ENCODE peak calls at places on chromosomes 3 and 15, in seven cellular contexts. W is astrocyte of the spinal cord; S is tibial artery; B is CD4-positive, alpha-beta T cell; I is A549; E is Calu3; Z is GM12864. U is an unnamed sample.

GRCh38 chr3:129558772-129559564 is 16.0 kb downstream of the H1-8 start:
- DNase-seq in W (peak), S (no peak), B (no peak), I (peak), E (no peak), Z (no peak), U (no peak)

GRCh38 chr3:53140575-53141467 is 10.6 kb upstream of the RFT1 start:
- DNase-seq in W (peak), S (no peak), B (no peak), I (no peak), E (no peak), Z (no peak), U (no peak)

GRCh38 chr3:98778852-98779379 is 15.8 kb downstream of the ST3GAL6 start:
- DNase-seq in W (peak), S (no peak), B (no peak), I (no peak), E (peak), Z (no peak), U (peak)

GRCh38 chr3:146274833-146275232 is 23.9 kb upstream of the PLSCR4 start:
- DNase-seq in W (peak), S (no peak), B (no peak), I (no peak), E (no peak), Z (no peak), U (no peak)

GRCh38 chr15:29035571-29036285 is 150.0 kb downstream of the APBA2 start:
- DNase-seq in W (no peak), S (no peak), B (no peak), I (no peak), E (no peak), Z (no peak), U (peak)

GRCh38 chr3:171640520-171641412 is 169.5 kb downstream of the PLD1 start:
- DNase-seq in W (peak), S (no peak), B (no peak), I (no peak), E (no peak), Z (no peak), U (no peak)

GRCh38 chr3:111572061-111572460 is 23.1 kb downstream of the ZBED2 start:
- DNase-seq in W (no peak), S (no peak), B (no peak), I (no peak), E (no peak), Z (no peak), U (no peak)

GRCh38 chr3:137204409-137204808 is 246.6 kb downstream of the IL20RB start:
- DNase-seq in W (no peak), S (no peak), B (no peak), I (no peak), E (no peak), Z (no peak), U (no peak)

GRCh38 chr3:61718565-61718964 is 157.2 kb downstream of the PTPRG start:
- DNase-seq in W (no peak), S (no peak), B (no peak), I (no peak), E (no peak), Z (no peak), U (no peak)

GRCh38 chr3:62186967-62187366 is 186.4 kb downstream of the FEZF2 start:
- DNase-seq in W (peak), S (no peak), B (no peak), I (peak), E (no peak), Z (no peak), U (no peak)

GRCh38 chr15:101232677-101233076 is 19.2 kb downstream of the CHSY1 start:
- DNase-seq in W (no peak), S (no peak), B (no peak), I (no peak), E (no peak), Z (no peak), U (no peak)

GRCh38 chr15:57118013-57118799 is 199.8 kb downstream of the TCF12 start:
- DNase-seq in W (peak), S (no peak), B (no peak), I (no peak), E (peak), Z (no peak), U (no peak)

GRCh38 chr3:135057996-135058395 is 262.9 kb downstream of the EPHB1 start:
- DNase-seq in W (no peak), S (no peak), B (no peak), I (no peak), E (no peak), Z (no peak), U (no peak)

GRCh38 chr3:190252080-190252479 is 70.2 kb downstream of the CLDN1 start:
- DNase-seq in W (peak), S (no peak), B (no peak), I (no peak), E (no peak), Z (no peak), U (no peak)

GRCh38 chr3:172218350-172219323 is 179.3 kb downstream of the FNDC3B start:
- DNase-seq in W (peak), S (no peak), B (no peak), I (no peak), E (no peak), Z (no peak), U (no peak)

GRCh38 chr3:170081079-170081741 is 43.4 kb downstream of the GPR160 start:
- DNase-seq in W (peak), S (no peak), B (no peak), I (no peak), E (no peak), Z (no peak), U (no peak)

GRCh38 chr3:112730210-112730609 is 89.3 kb upstream of the CCDC80 start:
- DNase-seq in W (no peak), S (no peak), B (no peak), I (no peak), E (no peak), Z (no peak), U (no peak)

GRCh38 chr3:146072824-146073223 is 88.2 kb downstream of the PLOD2 start:
- DNase-seq in W (peak), S (no peak), B (no peak), I (no peak), E (no peak), Z (no peak), U (no peak)

GRCh38 chr3:196175717-196176116 is 35.5 kb downstream of the ZDHHC19 start:
- DNase-seq in W (no peak), S (no peak), B (no peak), I (no peak), E (no peak), Z (no peak), U (no peak)

GRCh38 chr3:123792473-123793201 is 91.5 kb downstream of the MYLK start:
- DNase-seq in W (peak), S (no peak), B (no peak), I (no peak), E (no peak), Z (no peak), U (no peak)

GRCh38 chr3:141477224-141477623 is 9.6 kb upstream of the RASA2 start:
- DNase-seq in W (peak), S (no peak), B (no peak), I (peak), E (peak), Z (no peak), U (no peak)

GRCh38 chr15:98671060-98672008 is 23.0 kb downstream of the IGF1R start:
- DNase-seq in W (peak), S (no peak), B (no peak), I (no peak), E (no peak), Z (no peak), U (no peak)

GRCh38 chr3:22916933-22917332 is 286.2 kb upstream of the UBE2E2 start:
- DNase-seq in W (no peak), S (no peak), B (no peak), I (no peak), E (no peak), Z (no peak), U (no peak)

GRCh38 chr3:22923686-22924085 is 279.4 kb upstream of the UBE2E2 start:
- DNase-seq in W (no peak), S (no peak), B (no peak), I (no peak), E (no peak), Z (no peak), U (no peak)

GRCh38 chr3:22922317-22922716 is 280.8 kb upstream of the UBE2E2 start:
- DNase-seq in W (peak), S (no peak), B (no peak), I (peak), E (no peak), Z (no peak), U (no peak)
- TF ChIP-seq CTCF in W (peak), S (peak), B (no peak), I (peak), E (no peak), Z (peak), U (no peak)

DNA sequence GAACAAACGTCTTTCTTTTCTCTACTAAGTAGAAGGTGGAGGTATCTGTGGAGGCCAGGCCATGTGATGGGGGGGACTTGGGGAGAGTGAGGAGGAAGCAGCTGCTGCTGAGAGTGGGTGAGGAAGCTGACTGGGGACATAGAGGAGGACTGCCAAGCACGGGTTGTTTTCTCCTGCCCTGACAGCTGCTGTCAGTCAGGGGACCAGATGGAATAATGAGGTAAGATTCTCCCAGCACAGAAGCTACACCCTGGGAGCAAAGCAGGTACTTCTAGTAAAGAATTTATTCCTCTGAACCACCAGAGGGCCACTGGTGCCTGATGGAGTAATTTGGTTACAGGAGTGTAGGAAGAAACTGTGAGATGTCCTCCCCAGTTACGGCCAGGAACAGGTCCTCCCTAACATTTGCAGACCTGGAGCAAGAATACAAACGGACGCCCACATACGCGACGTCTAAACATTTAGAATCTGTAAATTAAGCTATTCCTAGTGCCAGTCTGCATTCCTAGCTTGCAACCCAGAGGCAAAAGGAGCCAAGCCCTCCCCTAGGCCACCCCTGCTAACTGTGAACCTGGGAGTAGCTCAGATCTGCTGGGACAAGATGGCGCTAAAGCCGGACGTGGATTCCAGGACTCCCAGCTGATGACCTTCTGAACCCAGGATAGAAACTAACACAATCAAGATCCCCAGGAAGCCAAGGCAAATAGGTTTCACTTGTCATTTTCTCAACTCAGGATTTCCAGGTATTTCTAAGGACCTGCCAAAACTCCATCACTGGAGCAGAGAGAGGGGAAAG is 14.8 kb downstream of the CRYGS start:
- DNase-seq in W (no peak), S (no peak), B (no peak), I (no peak), E (no peak), Z (no peak), U (no peak)
- TF ChIP-seq CTCF in W (no peak), S (no peak), B (no peak), I (no peak), E (no peak), Z (peak), U (no peak)

GRCh38 chr3:188202358-188203138 is 48.6 kb downstream of the LPP start:
- DNase-seq in W (no peak), S (no peak), B (no peak), I (peak), E (no peak), Z (no peak), U (no peak)
- TF ChIP-seq CTCF in W (no peak), S (peak), B (no peak), I (no peak), E (no peak), Z (peak), U (no peak)

DNA sequence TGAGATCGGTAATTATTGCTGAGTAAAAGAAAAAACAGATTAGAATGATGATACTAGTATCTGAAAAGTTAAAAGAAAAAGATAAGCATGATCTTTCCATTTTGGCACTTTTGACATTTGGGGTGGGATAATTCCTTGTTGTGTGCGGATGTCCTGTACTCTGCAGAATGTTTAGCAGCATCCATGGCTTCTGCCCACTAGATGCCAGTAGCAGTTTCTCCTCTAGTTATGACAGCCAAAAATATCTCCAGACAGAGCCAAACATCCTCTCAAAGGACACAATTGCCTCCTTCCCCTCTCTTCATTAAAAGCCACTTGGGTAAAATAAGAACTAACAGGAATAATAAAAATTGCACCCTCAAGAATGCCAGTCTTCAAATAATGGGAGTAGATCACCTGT is 468.8 kb upstream of the GRM7 start:
- DNase-seq in W (no peak), S (no peak), B (no peak), I (no peak), E (no peak), Z (no peak), U (no peak)
- TF ChIP-seq CTCF in W (no peak), S (no peak), B (no peak), I (no peak), E (no peak), Z (no peak), U (no peak)

GRCh38 chr3:160225181-160226025 is at the start of gene C3orf80:
- DNase-seq in W (no peak), S (peak), B (no peak), I (peak), E (peak), Z (no peak), U (no peak)
- TF ChIP-seq CTCF in W (no peak), S (no peak), B (no peak), I (peak), E (no peak), Z (peak), U (no peak)